ENCODE peak calls at places on chromosomes 3 and 15, in six cellular contexts. One of them, this sample, is unnamed.

GRCh38 chr3:163951397-163951987 is 1126.8 kb downstream of the SI start:
- DNase-seq in GM12878: no peak
- DNase-seq in heart left ventricle: no peak
- DNase-seq in adrenal gland: no peak
- DNase-seq in breast epithelium: no peak
- DNase-seq in uterus: no peak
- DNase-seq in this sample: no peak

GRCh38 chr3:164387236-164387635 is 691.1 kb downstream of the SI start:
- DNase-seq in GM12878: no peak
- DNase-seq in heart left ventricle: no peak
- DNase-seq in adrenal gland: no peak
- DNase-seq in breast epithelium: no peak
- DNase-seq in uterus: no peak
- DNase-seq in this sample: no peak

GRCh38 chr15:42616107-42616506 is 40.7 kb downstream of the STARD9 start:
- DNase-seq in GM12878: no peak
- DNase-seq in heart left ventricle: no peak
- DNase-seq in adrenal gland: no peak
- DNase-seq in breast epithelium: no peak
- DNase-seq in uterus: no peak
- DNase-seq in this sample: no peak

GRCh38 chr15:58387130-58387529 is 44.7 kb upstream of the LIPC start:
- DNase-seq in GM12878: no peak
- DNase-seq in heart left ventricle: no peak
- DNase-seq in adrenal gland: no peak
- DNase-seq in breast epithelium: no peak
- DNase-seq in uterus: no peak
- DNase-seq in this sample: no peak

GRCh38 chr15:78951841-78952238 is 7.0 kb upstream of the CTSH start:
- DNase-seq in GM12878: no peak
- DNase-seq in heart left ventricle: no peak
- DNase-seq in adrenal gland: peak; percentile 77
- DNase-seq in breast epithelium: no peak
- DNase-seq in uterus: no peak
- DNase-seq in this sample: no peak

GRCh38 chr3:16059081-16059537 is 115.4 kb upstream of the GALNT15 start:
- DNase-seq in GM12878: no peak
- DNase-seq in heart left ventricle: no peak
- DNase-seq in adrenal gland: no peak
- DNase-seq in breast epithelium: no peak
- DNase-seq in uterus: no peak
- DNase-seq in this sample: no peak

GRCh38 chr3:187927565-187927964 is 182.3 kb upstream of the BCL6 start:
- DNase-seq in GM12878: no peak
- DNase-seq in heart left ventricle: no peak
- DNase-seq in adrenal gland: no peak
- DNase-seq in breast epithelium: no peak
- DNase-seq in uterus: no peak
- DNase-seq in this sample: no peak

GRCh38 chr3:129587061-129587460 is 19.4 kb downstream of the PLXND1 start:
- DNase-seq in GM12878: no peak
- DNase-seq in heart left ventricle: peak; percentile 61
- DNase-seq in adrenal gland: no peak
- DNase-seq in breast epithelium: no peak
- DNase-seq in uterus: peak; percentile 66
- DNase-seq in this sample: peak; percentile 70

GRCh38 chr3:129756871-129757270 is 136.6 kb downstream of the TMCC1 start:
- DNase-seq in GM12878: no peak
- DNase-seq in heart left ventricle: no peak
- DNase-seq in adrenal gland: peak; percentile 27
- DNase-seq in breast epithelium: no peak
- DNase-seq in uterus: no peak
- DNase-seq in this sample: no peak

GRCh38 chr15:88334436-88334835 is 77.9 kb upstream of the NTRK3 start:
- DNase-seq in GM12878: no peak
- DNase-seq in heart left ventricle: no peak
- DNase-seq in adrenal gland: no peak
- DNase-seq in breast epithelium: no peak
- DNase-seq in uterus: no peak
- DNase-seq in this sample: no peak

GRCh38 chr3:42595682-42596081 is 4.8 kb upstream of the NKTR start:
- DNase-seq in GM12878: no peak
- DNase-seq in heart left ventricle: no peak
- DNase-seq in adrenal gland: no peak
- DNase-seq in breast epithelium: no peak
- DNase-seq in uterus: no peak
- DNase-seq in this sample: no peak

GRCh38 chr3:156633335-156633734 is 41.1 kb upstream of the TIPARP start:
- DNase-seq in GM12878: no peak
- DNase-seq in heart left ventricle: peak; percentile 70
- DNase-seq in adrenal gland: peak; percentile 83
- DNase-seq in breast epithelium: peak; percentile 37
- DNase-seq in uterus: no peak
- DNase-seq in this sample: no peak

GRCh38 chr15:57436166-57436565 is 59.9 kb downstream of the CGNL1 start:
- DNase-seq in GM12878: no peak
- DNase-seq in heart left ventricle: no peak
- DNase-seq in adrenal gland: no peak
- DNase-seq in breast epithelium: no peak
- DNase-seq in uterus: no peak
- DNase-seq in this sample: no peak

GRCh38 chr3:164390046-164390445 is 688.2 kb downstream of the SI start:
- DNase-seq in GM12878: no peak
- DNase-seq in heart left ventricle: no peak
- DNase-seq in adrenal gland: no peak
- DNase-seq in breast epithelium: no peak
- DNase-seq in uterus: no peak
- DNase-seq in this sample: no peak

GRCh38 chr3:195859846-195860411 is 48.2 kb upstream of the MUC4 start:
- DNase-seq in GM12878: no peak
- DNase-seq in heart left ventricle: no peak
- DNase-seq in adrenal gland: no peak
- DNase-seq in breast epithelium: no peak
- DNase-seq in uterus: no peak
- DNase-seq in this sample: no peak

GRCh38 chr15:34609658-34610057 is 26.2 kb upstream of the GOLGA8B start:
- DNase-seq in GM12878: peak; percentile 15
- DNase-seq in heart left ventricle: no peak
- DNase-seq in adrenal gland: no peak
- DNase-seq in breast epithelium: no peak
- DNase-seq in uterus: no peak
- DNase-seq in this sample: no peak

GRCh38 chr15:36808401-36809160 is 229.2 kb downstream of the CDIN1 start:
- DNase-seq in GM12878: no peak
- DNase-seq in heart left ventricle: no peak
- DNase-seq in adrenal gland: peak; percentile 14
- DNase-seq in breast epithelium: no peak
- DNase-seq in uterus: no peak
- DNase-seq in this sample: no peak

GRCh38 chr3:54935869-54936268 is 8.0 kb upstream of the LRTM1 start:
- DNase-seq in GM12878: no peak
- DNase-seq in heart left ventricle: no peak
- DNase-seq in adrenal gland: no peak
- DNase-seq in breast epithelium: no peak
- DNase-seq in uterus: no peak
- DNase-seq in this sample: no peak

GRCh38 chr3:14786369-14786768 is 32.4 kb upstream of the FGD5 start:
- DNase-seq in GM12878: no peak
- DNase-seq in heart left ventricle: no peak
- DNase-seq in adrenal gland: no peak
- DNase-seq in breast epithelium: no peak
- DNase-seq in uterus: no peak
- DNase-seq in this sample: no peak

GRCh38 chr3:7950890-7951289 is 550.7 kb upstream of the LMCD1 start:
- DNase-seq in GM12878: no peak
- DNase-seq in heart left ventricle: no peak
- DNase-seq in adrenal gland: no peak
- DNase-seq in breast epithelium: no peak
- DNase-seq in uterus: no peak
- DNase-seq in this sample: no peak

GRCh38 chr15:45161666-45162065 is 26.1 kb downstream of the SHF start:
- DNase-seq in GM12878: no peak
- DNase-seq in heart left ventricle: no peak
- DNase-seq in adrenal gland: no peak
- DNase-seq in breast epithelium: no peak
- DNase-seq in uterus: no peak
- DNase-seq in this sample: no peak

GRCh38 chr15:38065721-38066120 is 131.3 kb downstream of the TMCO5A start:
- DNase-seq in GM12878: no peak
- DNase-seq in heart left ventricle: no peak
- DNase-seq in adrenal gland: no peak
- DNase-seq in breast epithelium: no peak
- DNase-seq in uterus: no peak
- DNase-seq in this sample: no peak

DNA sequence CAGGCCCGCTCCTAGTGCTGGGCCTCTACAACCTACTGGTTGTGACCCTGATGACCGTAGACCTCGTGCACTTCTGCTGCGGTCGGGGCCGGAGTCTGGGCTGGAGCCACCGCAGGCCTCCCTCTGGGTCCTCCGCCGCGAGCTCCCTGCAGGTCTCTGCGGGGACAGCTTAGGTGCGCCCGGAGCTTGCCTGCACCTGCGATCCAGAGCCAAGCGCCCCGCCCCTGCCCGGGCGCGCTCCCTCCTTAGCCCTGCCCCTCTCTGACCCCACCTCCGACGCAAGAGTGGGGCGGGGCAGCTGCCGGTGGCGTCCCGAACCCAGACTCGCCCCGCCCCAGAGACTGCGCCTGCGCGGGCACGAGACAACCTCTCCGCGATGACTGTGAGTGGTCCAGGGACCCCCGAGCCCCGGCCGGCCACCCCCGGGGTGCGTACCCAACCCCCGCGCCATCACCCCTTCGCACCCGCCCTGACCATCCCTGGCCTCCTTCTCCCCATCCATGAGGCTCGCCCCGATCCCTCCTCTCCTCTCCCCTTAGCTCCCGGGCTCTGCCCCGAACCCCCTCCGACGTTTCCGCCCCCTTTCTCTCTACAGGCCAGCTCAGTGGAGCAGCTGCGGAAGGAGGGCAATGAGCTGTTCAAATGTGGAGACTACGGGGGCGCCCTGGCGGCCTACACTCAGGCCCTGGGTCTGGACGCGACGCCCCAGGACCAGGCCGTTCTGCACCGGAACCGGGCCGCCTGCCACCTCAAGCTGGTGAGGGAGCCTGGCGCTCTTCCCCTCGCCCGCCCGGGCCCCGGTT is at the start of gene UNC45A:
- DNase-seq in GM12878: peak; percentile 60
- DNase-seq in heart left ventricle: peak; percentile 94
- DNase-seq in adrenal gland: peak; percentile 88
- DNase-seq in breast epithelium: peak; percentile 87
- DNase-seq in uterus: peak; percentile 88
- DNase-seq in this sample: peak; percentile 85
- TF ChIP-seq POLR2A in GM12878: peak; percentile 75
- TF ChIP-seq POLR2A in heart left ventricle: peak; percentile 67
- TF ChIP-seq POLR2A in adrenal gland: peak; percentile 29
- TF ChIP-seq POLR2A in breast epithelium: no peak
- TF ChIP-seq POLR2A in uterus: peak; percentile 51
- TF ChIP-seq POLR2A in this sample: peak; percentile 14

DNA sequence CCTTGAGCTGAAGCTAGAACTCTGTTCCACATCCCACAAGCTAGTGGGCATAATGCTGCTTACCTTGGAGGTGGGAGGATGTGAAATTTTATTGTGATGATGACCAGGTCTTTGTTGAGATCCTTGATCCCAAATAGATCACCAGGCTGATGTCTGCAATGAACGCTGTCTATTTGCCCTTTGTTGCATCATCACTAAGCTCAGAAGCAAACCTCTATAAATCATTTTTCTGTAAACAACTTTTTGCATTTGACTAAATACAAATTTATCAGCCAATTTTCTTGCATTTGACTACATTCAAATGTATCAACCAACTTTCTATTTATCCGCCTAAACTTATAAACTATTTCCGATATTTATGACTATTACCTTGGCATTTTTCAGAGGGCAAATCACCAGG is 9.7 kb downstream of the CCDC80 start:
- DNase-seq in GM12878: no peak
- DNase-seq in heart left ventricle: no peak
- DNase-seq in adrenal gland: no peak
- DNase-seq in breast epithelium: no peak
- DNase-seq in uterus: no peak
- DNase-seq in this sample: no peak
- H3K36me3 ChIP-seq in GM12878: no peaks in the 10 kb centered on the region
- H3K36me3 ChIP-seq in heart left ventricle: no peaks in the 10 kb centered on the region
- H3K36me3 ChIP-seq in adrenal gland: no peaks in the 10 kb centered on the region
- H3K36me3 ChIP-seq in breast epithelium: no peaks in the 10 kb centered on the region
- H3K36me3 ChIP-seq in uterus: no peaks in the 10 kb centered on the region
- H3K36me3 ChIP-seq in this sample: no peaks in the 10 kb centered on the region

DNA sequence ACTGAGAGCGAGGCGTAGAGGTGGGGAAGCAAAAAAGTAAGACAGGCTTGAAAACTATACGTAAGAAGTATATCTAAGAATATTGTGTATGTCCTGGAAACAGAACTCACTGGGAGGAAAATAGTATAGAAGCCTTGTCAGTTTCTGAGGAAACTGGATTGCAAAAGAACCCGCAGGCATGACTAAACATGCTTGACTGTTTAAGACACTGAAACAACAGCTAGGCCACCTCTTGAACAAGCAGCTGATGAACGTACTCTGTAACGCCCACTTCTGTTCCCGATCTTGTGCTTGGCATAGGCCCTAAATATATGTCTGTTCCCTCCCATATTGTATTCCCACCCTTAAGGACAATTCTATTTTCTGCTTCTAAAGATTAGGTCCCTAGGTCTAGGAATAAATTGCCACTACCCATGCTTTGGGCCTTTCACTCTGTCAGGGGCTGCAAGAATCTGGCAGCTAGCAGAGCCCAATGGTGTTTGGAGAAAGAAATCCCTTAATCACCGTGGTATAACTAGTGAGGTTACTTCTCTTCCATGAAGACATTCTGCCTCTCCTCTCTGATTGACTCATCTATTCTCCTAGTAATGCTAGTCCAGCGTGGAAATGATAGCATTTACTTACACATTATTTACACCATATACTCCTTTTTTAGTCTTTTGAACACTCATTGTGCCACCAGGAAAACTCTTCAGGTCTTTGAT is 46.2 kb downstream of the CD200 start:
- DNase-seq in GM12878: no peak
- DNase-seq in heart left ventricle: no peak
- DNase-seq in adrenal gland: no peak
- DNase-seq in breast epithelium: peak; percentile 50
- DNase-seq in uterus: no peak
- DNase-seq in this sample: no peak
- TF ChIP-seq CTCF in GM12878: no peak
- TF ChIP-seq CTCF in heart left ventricle: no peak
- TF ChIP-seq CTCF in adrenal gland: no peak
- TF ChIP-seq CTCF in breast epithelium: no peak
- TF ChIP-seq CTCF in uterus: no peak
- TF ChIP-seq CTCF in this sample: no peak

DNA sequence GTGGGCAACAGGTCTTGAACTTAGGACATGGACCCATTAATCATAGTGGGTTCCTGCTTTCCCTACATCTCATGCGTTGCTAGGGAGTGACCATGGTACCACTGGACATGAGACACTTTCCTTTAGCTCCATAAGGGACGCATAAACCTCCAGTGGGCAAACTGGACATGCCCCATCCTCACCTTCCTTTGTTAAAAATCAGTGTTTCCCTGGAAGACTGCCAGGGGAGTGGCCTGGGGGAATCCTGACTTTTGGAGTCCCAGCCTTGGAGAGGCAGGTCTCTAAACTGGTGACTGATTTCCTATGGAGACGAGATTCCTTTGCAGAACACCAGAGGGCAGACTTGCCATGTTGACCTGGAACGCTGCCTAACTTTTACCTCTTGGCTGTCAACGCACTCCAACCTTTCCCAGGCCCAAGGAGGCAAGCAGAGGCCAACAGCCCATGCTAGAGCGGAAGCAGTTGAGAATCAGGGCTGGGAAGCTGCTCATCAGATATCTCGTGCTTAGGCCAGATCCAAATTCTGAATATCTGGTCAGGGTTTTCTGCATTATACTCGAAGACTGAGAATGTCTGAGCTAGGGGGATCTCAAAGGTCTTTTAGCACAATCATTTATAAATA is 2.6 kb downstream of the XIRP1 start:
- DNase-seq in GM12878: peak; percentile 35
- DNase-seq in heart left ventricle: peak; percentile 76
- DNase-seq in adrenal gland: peak; percentile 76
- DNase-seq in breast epithelium: peak; percentile 65
- DNase-seq in uterus: peak; percentile 66
- DNase-seq in this sample: no peak
- TF ChIP-seq POLR2A in GM12878: no peak
- TF ChIP-seq POLR2A in heart left ventricle: no peak
- TF ChIP-seq POLR2A in adrenal gland: no peak
- TF ChIP-seq POLR2A in breast epithelium: no peak
- TF ChIP-seq POLR2A in uterus: no peak
- TF ChIP-seq POLR2A in this sample: no peak

This sample was measured in tibial nerve.